ENCODE peak calls at places on chromosomes 13 and 19, in seven cellular contexts. W, L, K, R, H, S and Y are unnamed samples.

GRCh38 chr19:23800868-23801267 is 42.2 kb upstream of the ZNF681 start:
- DNase-seq in W (no peak), L (no peak), K (no peak), R (no peak), H (no peak), S (no peak), Y (no peak)

GRCh38 chr13:93775507-93776108 is 549.0 kb downstream of the GPC6 start:
- DNase-seq in W (no peak), L (peak), K (no peak), R (no peak), H (peak), S (no peak), Y (no peak)

GRCh38 chr19:38078302-38078930 is 145.6 kb downstream of the DPF1 start:
- DNase-seq in W (no peak), L (no peak), K (no peak), R (no peak), H (no peak), S (no peak), Y (no peak)

GRCh38 chr19:39736088-39736487 is 1.7 kb downstream of the CLC start:
- DNase-seq in W (peak), L (no peak), K (no peak), R (no peak), H (no peak), S (no peak), Y (no peak)

GRCh38 chr13:108272333-108272732 is 2.8 kb downstream of the TNFSF13B start:
- DNase-seq in W (no peak), L (peak), K (no peak), R (no peak), H (peak), S (no peak), Y (no peak)

GRCh38 chr13:91375119-91375729 is 23.2 kb upstream of the GPC5 start:
- DNase-seq in W (no peak), L (peak), K (no peak), R (no peak), H (peak), S (peak), Y (no peak)

GRCh38 chr19:35262101-35262761 is 6.5 kb upstream of the USF2 start:
- DNase-seq in W (no peak), L (no peak), K (no peak), R (no peak), H (no peak), S (no peak), Y (peak)

GRCh38 chr19:7541481-7541824 is 5.9 kb downstream of the PNPLA6 start:
- DNase-seq in W (no peak), L (no peak), K (no peak), R (no peak), H (no peak), S (no peak), Y (no peak)

GRCh38 chr19:11238041-11238440 is 1.4 kb upstream of the ANGPTL8 start:
- DNase-seq in W (no peak), L (no peak), K (no peak), R (no peak), H (no peak), S (no peak), Y (no peak)

GRCh38 chr13:88281846-88282245 is 610.7 kb downstream of the SLITRK5 start:
- DNase-seq in W (no peak), L (no peak), K (no peak), R (no peak), H (no peak), S (no peak), Y (no peak)

GRCh38 chr19:7679017-7679720 is 1.5 kb upstream of the TRAPPC5 start:
- DNase-seq in W (peak), L (peak), K (no peak), R (peak), H (no peak), S (no peak), Y (no peak)

GRCh38 chr13:38685974-38686571 is 804 bp upstream of the FREM2 start:
- DNase-seq in W (no peak), L (peak), K (no peak), R (no peak), H (peak), S (no peak), Y (no peak)

GRCh38 chr19:11480927-11481776 is at the start of gene ELAVL3:
- DNase-seq in W (no peak), L (peak), K (no peak), R (no peak), H (no peak), S (no peak), Y (no peak)

GRCh38 chr13:47796816-47797215 is 204.3 kb downstream of the SUCLA2 start:
- DNase-seq in W (no peak), L (no peak), K (no peak), R (no peak), H (no peak), S (no peak), Y (no peak)